ENCODE peak calls at places on chromosomes 12 and 14, in five cellular contexts. B is fibroblast of lung, H is tibial nerve, P is transverse colon, Q is HCT116. A is an unnamed sample. For H3K36me3, the result is how much of the 10 kb centered on the place peaks cover.

GRCh38 chr12:117125275-117125613 is 26.0 kb upstream of the TESC start:
- DNase-seq in B (peak), H (no peak), P (no peak), Q (no peak), A (no peak)

GRCh38 chr12:105721051-105721825 is 390.7 kb downstream of the C12orf75 start:
- DNase-seq in B (peak), H (no peak), P (no peak), Q (no peak), A (no peak)

GRCh38 chr12:67728296-67728666 is 79.7 kb downstream of the DYRK2 start:
- DNase-seq in B (no peak), H (no peak), P (no peak), Q (no peak), A (peak)

GRCh38 chr14:73764881-73765280 is 50.7 kb upstream of the PNMA1 start:
- DNase-seq in B (no peak), H (peak), P (peak), Q (no peak), A (peak)

GRCh38 chr14:55221186-55221585 is 29.8 kb upstream of the DLGAP5 start:
- DNase-seq in B (peak), H (no peak), P (no peak), Q (no peak), A (no peak)

GRCh38 chr14:53493895-53494294 is 340.8 kb upstream of the DDHD1 start:
- DNase-seq in B (no peak), H (no peak), P (no peak), Q (no peak), A (no peak)

GRCh38 chr12:31521972-31522371 is 69.0 kb downstream of the DENND5B start:
- DNase-seq in B (no peak), H (no peak), P (no peak), Q (no peak), A (no peak)

GRCh38 chr12:42556917-42557316 is 32.6 kb downstream of the PRICKLE1 start:
- DNase-seq in B (no peak), H (no peak), P (no peak), Q (no peak), A (no peak)

GRCh38 chr12:98440165-98440581 is 75.2 kb upstream of the TMPO start:
- DNase-seq in B (peak), H (peak), P (no peak), Q (no peak), A (no peak)

GRCh38 chr12:38527631-38528030 is 211.1 kb downstream of the ALG10B start:
- DNase-seq in B (no peak), H (no peak), P (no peak), Q (no peak), A (no peak)

GRCh38 chr12:22231078-22231477 is 103.4 kb downstream of the ST8SIA1 start:
- DNase-seq in B (no peak), H (no peak), P (no peak), Q (no peak), A (no peak)

GRCh38 chr14:67623114-67623513 is 3.4 kb downstream of the ARG2 start:
- DNase-seq in B (peak), H (no peak), P (no peak), Q (no peak), A (no peak)

GRCh38 chr12:77777274-77777673 is 53.4 kb upstream of the NAV3 start:
- DNase-seq in B (peak), H (no peak), P (no peak), Q (no peak), A (no peak)

GRCh38 chr12:67161322-67161918 is 107.7 kb upstream of the CAND1 start:
- DNase-seq in B (peak), H (peak), P (peak), Q (no peak), A (peak)

GRCh38 chr14:100709252-100709955 is 17.3 kb upstream of the DLK1 start:
- DNase-seq in B (peak), H (peak), P (no peak), Q (no peak), A (no peak)

GRCh38 chr12:89450922-89451321 is 73.7 kb downstream of the GALNT4 start:
- DNase-seq in B (peak), H (no peak), P (no peak), Q (no peak), A (no peak)

DNA sequence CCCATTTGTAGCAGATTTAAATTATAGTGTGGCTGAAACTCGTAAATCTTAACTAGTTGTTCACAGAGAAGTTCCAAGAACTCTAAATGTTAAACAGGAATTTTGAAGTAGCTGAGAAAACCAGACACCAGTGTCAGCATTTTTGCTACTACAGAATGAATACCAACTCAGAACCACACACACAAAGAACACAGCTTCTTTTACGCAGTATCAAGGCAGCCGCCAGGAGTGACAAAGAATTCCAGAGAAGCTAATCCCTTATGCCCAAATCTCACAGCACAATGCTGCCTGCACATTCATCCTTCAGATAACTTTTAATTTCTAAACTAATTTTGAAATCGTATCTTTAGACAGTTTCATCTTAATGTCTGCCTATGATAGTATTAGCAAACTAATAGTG is 37.4 kb downstream of the SLC6A15 start:
- DNase-seq in B (no peak), H (no peak), P (no peak), Q (no peak), A (no peak)
- H3K27ac ChIP-seq in B (no peak), H (no peak), P (no peak), Q (no peak), A (no peak)

GRCh38 chr14:86646688-86647687 is 1117.0 kb downstream of the FLRT2 start:
- DNase-seq in B (peak), H (no peak), P (no peak), Q (no peak), A (no peak)
- TF ChIP-seq CTCF in B (peak), H (no peak), P (no peak), Q (no peak), A (no peak)

GRCh38 chr12:9662488-9662887 is 7.0 kb upstream of the CLEC2D start:
- DNase-seq in B (peak), H (no peak), P (no peak), Q (no peak), A (no peak)
- H3K36me3 ChIP-seq in B (under half), H (under half), P (under half), Q (under half), A (under half)

DNA sequence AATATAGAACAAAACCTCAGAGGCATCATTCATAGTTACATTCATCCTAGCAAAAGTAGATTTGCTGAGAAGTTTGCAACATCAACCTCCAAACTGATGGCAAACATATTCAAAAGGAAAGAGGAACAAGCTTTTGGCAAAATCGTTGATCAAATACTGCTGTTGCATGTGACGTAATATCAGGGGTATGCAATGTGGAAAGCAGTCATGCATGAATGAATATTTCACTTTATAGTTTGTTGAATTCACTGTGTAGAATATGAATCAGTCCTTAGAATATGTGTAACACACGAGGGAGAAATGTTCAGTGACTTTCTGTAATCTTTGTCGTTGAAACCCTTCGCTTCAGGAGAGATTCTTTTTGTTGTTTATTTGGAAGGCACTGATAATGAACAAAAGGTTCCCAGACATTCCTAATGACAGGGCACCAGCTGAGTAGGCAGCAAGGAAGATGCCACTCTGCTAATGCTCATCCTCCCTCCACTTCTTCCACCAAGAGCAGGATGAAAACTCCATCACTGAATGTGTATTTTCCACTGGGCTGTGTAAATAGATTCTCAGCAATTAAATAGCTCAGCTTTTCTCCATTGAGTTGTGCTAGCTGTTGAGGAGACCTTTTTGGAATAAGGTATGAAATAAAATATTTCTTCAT is 126.1 kb downstream of the PELI2 start:
- DNase-seq in B (peak), H (no peak), P (no peak), Q (no peak), A (no peak)
- H3K27ac ChIP-seq in B (peak), H (peak), P (no peak), Q (no peak), A (no peak)

GRCh38 chr14:24071836-24072420 is 566 bp downstream of the CPNE6 start:
- DNase-seq in B (no peak), H (no peak), P (peak), Q (no peak), A (no peak)
- TF ChIP-seq CTCF in B (no peak), H (no peak), P (no peak), Q (no peak), A (no peak)

GRCh38 chr12:132775502-132776233 is 14.0 kb upstream of the ANKLE2 start:
- DNase-seq in B (no peak), H (no peak), P (no peak), Q (no peak), A (no peak)
- H3K36me3 ChIP-seq in B (half or more), H (under half), P (half or more), Q (under half), A (half or more)

GRCh38 chr12:122412851-122413433 is 9.5 kb downstream of the CLIP1 start:
- DNase-seq in B (no peak), H (no peak), P (no peak), Q (no peak), A (no peak)
- H3K27ac ChIP-seq in B (no peak), H (peak), P (peak), Q (no peak), A (peak)

GRCh38 chr12:82383930-82384513 is 25.7 kb downstream of the METTL25 start:
- DNase-seq in B (peak), H (no peak), P (no peak), Q (no peak), A (no peak)
- TF ChIP-seq CTCF in B (peak), H (no peak), P (peak), Q (peak), A (no peak)

GRCh38 chr14:34527591-34527990 is 11.9 kb downstream of the EAPP start:
- DNase-seq in B (no peak), H (no peak), P (no peak), Q (no peak), A (no peak)
- H3K36me3 ChIP-seq in B (under half), H (half or more), P (half or more), Q (under half), A (under half)

GRCh38 chr12:69475237-69475984 is 5.2 kb downstream of the FRS2 start:
- DNase-seq in B (peak), H (no peak), P (no peak), Q (no peak), A (no peak)
- H3K27ac ChIP-seq in B (peak), H (peak), P (peak), Q (no peak), A (peak)

A was measured in pancreas.